ENCODE peak calls at places on chromosomes 4 and X, in five cellular contexts. S is brain microvascular endothelial cell, E is H7, V is BE2C, H is fibroblast of lung. G is an unnamed sample.

GRCh38 chrX:7062276-7062675 is 85.2 kb upstream of the STS start:
- DNase-seq in V (no peak), E (no peak), S (peak; percentile 45), H (peak; percentile 11), G (no peak)

GRCh38 chrX:6226053-6226645 is 2.5 kb downstream of the NLGN4X start:
- DNase-seq in E (peak; percentile 79), S (no peak), H (no peak), V (no peak), G (peak; percentile 82)

GRCh38 chrX:79079477-79079876 is 65.0 kb upstream of the GPR174 start:
- DNase-seq in V (no peak), H (no peak), S (no peak), E (no peak), G (no peak)

GRCh38 chrX:132401935-132402334 is 86.9 kb downstream of the MBNL3 start:
- DNase-seq in E (no peak), V (no peak), S (no peak), H (no peak), G (no peak)

GRCh38 chr4:19403786-19404185 is 847.9 kb upstream of the SLIT2 start:
- DNase-seq in E (no peak), S (no peak), H (no peak), V (no peak), G (no peak)

GRCh38 chr4:186999676-187000075 is 276.0 kb upstream of the FAT1 start:
- DNase-seq in H (no peak), V (no peak), S (no peak), E (no peak), G (no peak)

GRCh38 chr4:155012469-155012868 is 196.0 kb upstream of the NPY2R start:
- DNase-seq in H (no peak), S (no peak), V (no peak), E (no peak), G (no peak)

GRCh38 chrX:63513825-63514574 is 162.9 kb upstream of the SPIN4 start:
- DNase-seq in S (peak; percentile 78), E (no peak), H (peak; percentile 68), V (no peak), G (no peak)

GRCh38 chr4:142405021-142405991 is 440.8 kb downstream of the INPP4B start:
- DNase-seq in S (peak; percentile 63), V (no peak), H (peak; percentile 80), E (no peak), G (peak; percentile 60)
- H3K4me3 ChIP-seq in S (peak overlapping the region; percentile 55), V (no peak overlapping the region), H (peak overlapping the region; percentile 51), E (peak overlapping the region; percentile 16), G (no peak overlapping the region)

GRCh38 chr4:110152386-110152785 is 46.0 kb downstream of the ELOVL6 start:
- DNase-seq in V (no peak), H (no peak), S (no peak), E (no peak), G (no peak)
- H3K4me3 ChIP-seq in V (no peak overlapping the region), H (no peak overlapping the region), S (no peak overlapping the region), E (no peak overlapping the region), G (no peak overlapping the region)

DNA sequence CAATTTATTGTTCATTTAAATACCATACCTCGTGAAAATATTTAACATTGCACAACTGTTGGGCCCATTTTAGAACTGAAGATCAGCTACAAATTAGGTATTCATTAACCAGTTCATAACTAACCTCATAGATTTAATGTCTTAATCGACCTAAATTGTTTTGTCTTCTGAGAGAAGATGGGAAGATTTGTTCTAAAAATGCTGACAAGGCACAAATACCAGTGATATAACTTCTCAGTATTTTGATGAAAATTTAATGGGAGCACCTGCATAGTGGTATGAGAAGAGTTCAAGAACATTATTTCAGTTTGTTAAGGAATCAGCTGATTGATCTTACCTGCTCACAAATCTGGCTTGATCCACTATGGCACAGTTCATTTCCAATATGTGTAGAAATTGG is 33.9 kb downstream of the POF1B start:
- DNase-seq in E (no peak), H (no peak), V (no peak), S (no peak), G (no peak)
- H3K4me3 ChIP-seq in E (no peak overlapping the region), H (no peak overlapping the region), V (no peak overlapping the region), S (no peak overlapping the region), G (no peak overlapping the region)

GRCh38 chr4:147049940-147050852 is 104.5 kb upstream of the TTC29 start:
- DNase-seq in E (no peak), S (peak; percentile 3), V (no peak), H (peak; percentile 95), G (no peak)
- H3K4me3 ChIP-seq in E (no peak overlapping the region), S (no peak overlapping the region), V (no peak overlapping the region), H (no peak overlapping the region), G (no peak overlapping the region)

GRCh38 chr4:110636231-110636676 is 13.4 kb upstream of the PITX2 start:
- DNase-seq in H (no peak), S (no peak), V (no peak), E (peak; percentile 68), G (no peak)
- H3K4me3 ChIP-seq in H (no peak overlapping the region), S (no peak overlapping the region), V (peak overlapping the region; percentile 37), E (peak overlapping the region; percentile 60), G (peak overlapping the region; percentile 82)

GRCh38 chr4:13548059-13548983 is 4.0 kb upstream of the NKX3-2 start:
- DNase-seq in E (peak; percentile 18), S (no peak), H (no peak), V (no peak), G (no peak)
- H3K4me3 ChIP-seq in E (peak overlapping the region; percentile 53), S (peak overlapping the region; percentile 5), H (no peak overlapping the region), V (no peak overlapping the region), G (peak overlapping the region; percentile 73)

DNA sequence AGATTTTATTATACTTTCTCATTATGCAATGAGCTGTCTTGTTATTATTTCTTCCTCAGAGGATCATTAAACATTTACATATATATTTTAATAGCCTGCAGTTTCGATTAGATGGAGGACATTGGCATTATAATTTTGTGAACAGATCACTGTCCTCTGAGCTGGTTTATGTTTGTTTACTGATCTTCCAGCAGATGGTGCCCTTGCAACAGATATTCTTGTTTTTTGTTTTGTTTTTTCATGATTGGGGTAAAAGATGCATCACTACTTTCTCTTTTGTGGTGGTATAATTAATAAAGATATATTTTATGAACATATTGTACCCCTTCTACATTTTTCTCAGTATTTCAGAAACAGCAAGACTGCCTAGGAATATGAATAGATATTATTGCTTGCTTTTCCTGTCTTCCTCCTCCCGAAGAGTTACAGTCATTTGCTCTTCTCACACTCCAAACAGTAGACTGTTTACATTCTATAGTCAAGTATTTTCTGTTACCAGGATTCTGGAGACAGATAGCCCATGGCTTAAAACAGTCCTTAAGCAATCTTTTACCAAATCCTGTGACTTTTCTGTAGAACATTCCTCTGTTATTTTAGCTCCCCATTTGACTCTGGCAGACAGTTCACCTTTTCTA is 905.2 kb downstream of the TRAM1L1 start:
- DNase-seq in V (no peak), E (no peak), S (no peak), H (peak; percentile 0), G (no peak)
- H3K4me3 ChIP-seq in V (peak overlapping the region; percentile 32), E (no peak overlapping the region), S (no peak overlapping the region), H (no peak overlapping the region), G (no peak overlapping the region)

DNA sequence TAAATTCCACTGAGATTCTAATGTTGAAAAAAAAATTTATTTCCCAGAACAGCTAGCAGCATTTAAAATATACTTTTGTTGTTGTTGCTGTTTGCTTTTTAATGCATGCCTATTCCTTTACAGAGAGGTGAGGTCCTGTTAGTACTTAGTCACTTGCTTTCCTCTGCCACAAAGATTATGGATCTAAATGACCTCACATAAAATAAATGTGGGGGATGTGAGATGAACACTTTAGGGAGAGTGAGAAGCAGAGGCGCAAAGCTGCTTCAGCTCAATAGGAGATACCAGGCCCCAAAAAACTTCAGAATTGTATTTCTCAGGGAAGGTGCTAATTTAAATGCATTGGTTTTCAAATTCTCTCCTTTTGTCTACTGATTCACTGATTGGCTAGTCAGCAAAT is 4.0 kb downstream of the LDB2 start:
- DNase-seq in V (no peak), S (no peak), H (no peak), E (no peak), G (no peak)
- H3K4me3 ChIP-seq in V (no peak overlapping the region), S (no peak overlapping the region), H (no peak overlapping the region), E (no peak overlapping the region), G (no peak overlapping the region)

G was measured in endodermal cell.